ENCODE peak calls at places on chromosomes 12 and 14, in eight cellular contexts. D is A549, M is tibial artery, F is foreskin fibroblast, E is fibroblast of villous mesenchyme, T is fibroblast of pulmonary artery, S is neural crest cell, Z is cardiac muscle cell. W is an unnamed sample.

GRCh38 chr12:115411121-115411520 is 727.1 kb upstream of the TBX3 start:
- DNase-seq in Z (no peak), E (no peak), M (no peak), F (no peak), T (no peak), S (no peak), D (no peak), W (no peak)

GRCh38 chr12:68207276-68207675 is 18.3 kb downstream of the IL26 start:
- DNase-seq in Z (no peak), D (no peak), S (no peak), T (no peak), M (no peak), E (no peak), F (no peak), W (no peak)

GRCh38 chr12:16266085-16266484 is 11.4 kb downstream of the SLC15A5 start:
- DNase-seq in F (no peak), M (no peak), D (no peak), Z (no peak), E (no peak), T (no peak), S (no peak), W (no peak)

GRCh38 chr12:62977419-62977818 is 42.5 kb upstream of the PPM1H start:
- DNase-seq in T (no peak), Z (no peak), F (peak), D (no peak), E (no peak), M (no peak), S (no peak), W (peak)

GRCh38 chr14:61025239-61026223 is 44.5 kb downstream of the SLC38A6 start:
- DNase-seq in M (peak), Z (peak), T (peak), D (peak), S (peak), E (peak), F (peak), W (peak)

GRCh38 chr12:89856431-89856830 is 147.8 kb upstream of the ATP2B1 start:
- DNase-seq in T (peak), E (peak), Z (peak), F (peak), D (no peak), M (no peak), S (no peak), W (peak)

GRCh38 chr14:103908580-103908979 is 19.7 kb upstream of the TDRD9 start:
- DNase-seq in Z (no peak), S (no peak), F (no peak), M (no peak), T (no peak), E (no peak), D (no peak), W (no peak)

GRCh38 chr12:118055865-118056773 is 4.9 kb downstream of the WSB2 start:
- DNase-seq in D (no peak), Z (no peak), T (no peak), S (no peak), E (peak), M (no peak), F (no peak), W (no peak)

GRCh38 chr12:54865683-54866324 is 11.5 kb downstream of the MUCL1 start:
- DNase-seq in S (no peak), F (no peak), Z (no peak), D (no peak), M (no peak), E (no peak), T (no peak), W (no peak)

GRCh38 chr12:96197503-96198272 is 3.5 kb downstream of the ELK3 start:
- DNase-seq in Z (no peak), E (peak), S (no peak), M (no peak), F (peak), T (peak), D (peak), W (peak)

DNA sequence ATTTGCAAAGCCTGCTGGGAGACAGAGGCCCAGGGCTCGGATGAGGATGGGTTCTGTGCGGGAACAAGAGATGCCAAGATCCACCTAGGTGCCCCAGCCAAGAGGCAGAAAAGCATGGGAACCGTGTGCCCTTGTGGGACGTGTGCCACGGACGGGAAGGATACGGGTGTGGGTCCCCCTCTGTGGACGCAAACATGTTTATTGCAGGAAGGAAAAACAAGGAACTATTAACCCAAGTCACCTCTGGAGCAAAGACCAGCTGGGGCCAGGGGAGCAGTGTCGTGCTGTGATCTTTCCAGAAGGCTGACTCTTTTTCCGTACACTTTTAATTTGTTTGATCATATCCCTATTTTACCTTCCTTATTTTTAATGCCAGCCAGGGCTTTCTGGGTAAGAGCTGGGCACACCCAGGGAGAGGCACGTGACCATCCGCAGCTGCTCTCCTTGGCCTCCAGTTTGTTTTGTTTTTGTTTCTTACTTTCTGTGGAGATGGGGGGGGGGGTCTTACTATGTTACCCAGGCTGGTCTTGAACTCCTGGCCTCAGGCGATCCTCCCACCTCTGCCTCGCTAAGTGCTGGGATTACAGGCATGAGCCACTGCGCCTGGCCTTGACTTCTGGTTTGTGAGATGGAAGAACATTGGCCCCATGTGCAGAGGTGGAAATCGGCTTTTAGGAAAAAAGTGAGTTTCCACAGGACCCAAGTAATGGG is 20.7 kb downstream of the SCARB1 start:
- DNase-seq in E (no peak), D (no peak), T (no peak), Z (no peak), F (no peak), S (no peak), M (no peak), W (no peak)
- TF ChIP-seq CTCF in E (no peak), D (no peak), T (no peak), Z (no peak), F (no peak), S (no peak), M (no peak), W (no peak)

GRCh38 chr12:27969901-27970390 is 2.6 kb downstream of the PTHLH start:
- DNase-seq in T (peak), F (no peak), D (peak), S (peak), E (peak), Z (peak), M (peak), W (peak)
- TF ChIP-seq CTCF in T (no peak), F (no peak), D (peak), S (no peak), E (no peak), Z (peak), M (no peak), W (no peak)

DNA sequence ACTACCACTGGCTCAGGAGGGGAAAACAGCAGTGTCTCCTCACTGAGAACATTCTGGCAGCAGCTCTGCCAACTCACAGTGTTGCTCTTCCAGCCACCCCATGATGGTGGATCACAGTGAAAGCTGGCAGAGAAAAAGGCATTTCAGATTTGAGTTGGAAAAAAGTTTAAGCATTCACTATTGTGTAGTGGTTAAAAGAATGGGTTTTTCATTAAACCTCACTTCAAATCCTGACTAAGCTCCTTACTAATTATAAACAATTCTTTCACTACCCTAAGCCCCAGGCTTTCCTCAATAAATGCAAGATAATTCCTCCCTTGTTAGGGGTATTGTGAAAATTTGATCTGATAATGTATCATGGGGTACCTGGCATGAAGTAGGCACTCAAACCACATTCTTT is 518.1 kb downstream of the SNAPC1 start:
- DNase-seq in T (no peak), F (no peak), S (no peak), E (no peak), M (no peak), Z (no peak), D (no peak), W (no peak)
- TF ChIP-seq CTCF in T (no peak), F (no peak), S (no peak), E (no peak), M (no peak), Z (no peak), D (no peak), W (no peak)

GRCh38 chr12:65696227-65696626 is 128.1 kb upstream of the HMGA2 start:
- DNase-seq in S (no peak), Z (no peak), T (no peak), E (no peak), M (no peak), F (no peak), D (no peak), W (no peak)

GRCh38 chr12:65703176-65703575 is 121.1 kb upstream of the HMGA2 start:
- DNase-seq in S (no peak), M (no peak), F (no peak), E (no peak), D (no peak), T (no peak), Z (no peak), W (no peak)

GRCh38 chr12:65695077-65695865 is 129.0 kb upstream of the HMGA2 start:
- DNase-seq in Z (peak), F (peak), T (peak), S (no peak), D (peak), M (no peak), E (peak), W (peak)

GRCh38 chr12:65699251-65699650 is 125.0 kb upstream of the HMGA2 start:
- DNase-seq in Z (no peak), M (no peak), S (no peak), D (no peak), E (peak), F (peak), T (peak), W (peak)
- TF ChIP-seq CTCF in Z (peak), M (no peak), S (no peak), D (peak), E (peak), F (peak), T (peak), W (peak)

GRCh38 chr12:100266802-100267602 is at the start of the genes DEPDC4 and SCYL2:
- DNase-seq in S (peak), Z (peak), D (peak), M (peak), T (peak), F (peak), E (peak), W (peak)
- TF ChIP-seq CTCF in S (no peak), Z (no peak), D (no peak), M (no peak), T (no peak), F (no peak), E (no peak), W (no peak)

DNA sequence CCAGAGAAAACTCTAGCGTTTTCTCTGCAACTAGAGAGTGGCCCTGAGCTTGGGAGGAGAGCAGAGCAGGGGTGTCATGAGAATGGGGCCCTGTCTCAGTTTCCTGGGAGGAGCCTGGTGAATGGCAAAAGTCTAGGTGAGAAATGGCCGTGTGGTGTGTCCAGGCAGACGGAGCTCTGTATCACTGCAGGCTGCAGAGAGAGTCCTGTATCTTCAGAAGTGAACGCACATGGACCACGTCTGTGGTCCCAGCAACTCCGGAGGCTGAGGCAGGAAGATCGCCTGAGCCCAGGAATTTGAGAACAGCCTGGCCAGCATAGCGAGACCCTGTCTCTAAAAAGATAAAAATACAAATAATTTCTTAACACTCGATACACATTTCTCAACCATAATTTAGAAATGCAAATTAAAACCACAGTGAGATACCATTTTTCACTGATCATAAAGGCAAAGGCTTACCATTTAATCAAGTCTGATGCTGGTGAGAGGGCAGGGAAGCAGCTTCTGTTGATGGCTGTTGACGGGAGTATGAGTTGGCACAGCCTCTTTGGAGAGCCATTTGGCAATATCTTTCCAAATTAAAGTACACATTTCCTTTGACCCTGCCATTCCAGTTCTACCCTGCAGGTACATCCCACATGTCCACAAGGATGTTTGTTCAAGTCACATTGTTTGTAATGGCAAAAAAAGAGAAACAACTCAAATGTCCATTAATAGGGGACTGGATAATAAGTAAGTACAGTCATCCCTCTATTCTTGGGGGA is 51.0 kb downstream of the NFKBIA start:
- DNase-seq in D (no peak), T (no peak), E (no peak), Z (no peak), M (no peak), S (no peak), F (no peak), W (no peak)
- TF ChIP-seq CTCF in D (no peak), T (no peak), E (no peak), Z (no peak), M (no peak), S (no peak), F (no peak), W (no peak)

DNA sequence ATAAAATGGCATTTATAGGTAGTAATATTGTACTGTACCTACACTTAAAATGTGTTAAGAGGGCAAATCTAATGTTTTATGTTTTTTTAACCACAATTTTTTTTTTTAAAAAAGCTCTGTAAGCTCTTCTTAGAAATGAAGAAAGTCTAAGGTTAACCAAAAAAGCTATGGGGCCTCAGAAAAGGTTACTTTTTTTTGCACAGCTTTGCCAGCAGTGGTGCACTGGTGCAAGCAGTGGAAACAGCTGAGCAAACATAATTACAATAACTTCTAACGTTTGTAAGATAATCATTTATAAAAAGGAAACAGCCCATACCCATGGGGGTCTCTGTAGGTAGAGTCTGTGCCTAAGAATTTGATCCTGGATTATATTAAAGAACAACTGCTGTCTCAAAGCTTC is 85.1 kb upstream of the NID2 start:
- DNase-seq in Z (no peak), S (no peak), F (no peak), D (no peak), M (no peak), T (no peak), E (no peak), W (no peak)
- TF ChIP-seq CTCF in Z (no peak), S (no peak), F (no peak), D (no peak), M (no peak), T (no peak), E (no peak), W (no peak)

W was measured in HFFc6.